ENCODE peak calls at places on chromosomes 4 and X, in nine cellular contexts. S, Y, I, D, F, B, R, T and U are unnamed samples.

GRCh38 chr4:16294455-16294854 is 68.2 kb upstream of the TAPT1 start:
- DNase-seq in F (no peak), S (no peak), I (no peak), T (no peak), B (no peak), Y (no peak), D (no peak), R (peak), U (no peak)

GRCh38 chrX:56588397-56589188 is 25.2 kb downstream of the UBQLN2 start:
- DNase-seq in F (no peak), I (no peak), D (no peak), T (no peak), Y (no peak), B (no peak), R (no peak), S (no peak), U (no peak)

GRCh38 chrX:10045327-10046000 is 78.3 kb downstream of the CLDN34 start:
- DNase-seq in S (no peak), R (peak), I (no peak), T (no peak), D (no peak), B (peak), F (no peak), Y (no peak), U (no peak)

GRCh38 chr4:41106694-41107419 is 107.5 kb downstream of the APBB2 start:
- DNase-seq in D (no peak), R (peak), F (no peak), S (no peak), Y (no peak), T (no peak), I (no peak), B (no peak), U (no peak)

GRCh38 chr4:107757860-107758476 is 37.9 kb upstream of the PAPSS1 start:
- DNase-seq in R (peak), T (no peak), S (peak), B (no peak), I (no peak), F (no peak), D (peak), Y (no peak), U (no peak)

GRCh38 chr4:57426779-57427395 is 316.7 kb upstream of the IGFBP7 start:
- DNase-seq in B (no peak), T (peak), D (peak), R (peak), F (no peak), I (peak), Y (peak), S (peak), U (no peak)

GRCh38 chr4:101271516-101271915 is 75.8 kb downstream of the PPP3CA start:
- DNase-seq in T (no peak), R (no peak), D (peak), I (no peak), F (no peak), S (no peak), B (no peak), Y (no peak), U (no peak)

GRCh38 chr4:73828945-73829344 is 7.5 kb upstream of the CXCL6 start:
- DNase-seq in F (no peak), T (no peak), S (no peak), I (no peak), Y (no peak), D (no peak), R (peak), B (no peak), U (no peak)

GRCh38 chrX:129593137-129593536 is 53.1 kb downstream of the OCRL start:
- DNase-seq in D (no peak), I (no peak), S (no peak), B (peak), F (no peak), Y (no peak), R (peak), T (no peak), U (no peak)

GRCh38 chr4:17164656-17165055 is 266.2 kb upstream of the LDB2 start:
- DNase-seq in S (no peak), T (no peak), Y (no peak), B (no peak), F (no peak), R (peak), D (no peak), I (no peak), U (no peak)

GRCh38 chr4:15402146-15402545 is 25.7 kb upstream of the C1QTNF7 start:
- DNase-seq in S (no peak), B (no peak), D (no peak), I (no peak), F (no peak), R (peak), Y (no peak), T (no peak), U (no peak)

GRCh38 chr4:4308800-4309441 is 18.9 kb downstream of the ZBTB49 start:
- DNase-seq in B (no peak), D (no peak), Y (no peak), F (no peak), S (no peak), T (no peak), R (no peak), I (no peak), U (no peak)

GRCh38 chr4:106238819-106239420 is 77.1 kb downstream of the TBCK start:
- DNase-seq in R (peak), B (no peak), T (no peak), Y (peak), D (peak), S (peak), F (no peak), I (peak), U (no peak)

GRCh38 chr4:139552506-139552905 is 3.5 kb downstream of the SETD7 start:
- DNase-seq in B (no peak), D (no peak), R (peak), S (no peak), Y (no peak), T (no peak), I (no peak), F (no peak), U (no peak)

GRCh38 chrX:2589186-2590020 is 88.6 kb upstream of the DHRSX start:
- DNase-seq in I (no peak), F (no peak), D (no peak), T (no peak), R (peak), S (no peak), B (peak), Y (no peak), U (no peak)

GRCh38 chr4:148443550-148444295 is 1.5 kb upstream of the NR3C2 start:
- DNase-seq in T (peak), B (peak), Y (no peak), F (peak), S (peak), R (no peak), D (peak), I (peak), U (no peak)

GRCh38 chr4:156954598-156954997 is 17.0 kb downstream of the PDGFC start:
- DNase-seq in S (no peak), B (no peak), T (no peak), Y (no peak), F (no peak), I (no peak), D (peak), R (no peak), U (no peak)

GRCh38 chr4:109294468-109295020 is 7.9 kb downstream of the COL25A1 start:
- DNase-seq in D (peak), Y (no peak), T (no peak), I (no peak), R (no peak), S (no peak), B (no peak), F (no peak), U (no peak)

GRCh38 chr4:179728305-179728704 is 2286.1 kb upstream of the AGA start:
- DNase-seq in F (no peak), B (no peak), I (no peak), D (no peak), S (no peak), Y (no peak), R (no peak), T (no peak), U (no peak)

DNA sequence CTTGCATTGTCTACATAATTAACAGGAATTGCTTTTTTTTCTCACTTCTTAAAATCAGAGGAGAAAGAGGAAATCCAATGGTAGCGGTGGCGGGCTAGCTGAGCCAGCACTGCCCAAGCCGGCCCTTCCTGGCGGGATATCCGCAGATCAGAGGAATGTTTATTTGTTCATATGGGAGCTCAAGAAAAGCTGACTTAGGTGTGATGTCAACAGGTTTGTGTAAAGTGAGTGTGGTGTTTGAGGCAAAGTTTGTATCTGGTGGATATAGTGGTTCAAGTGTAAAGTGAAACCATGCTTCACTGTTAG is 466 bp upstream of the SLC39A8 start:
- DNase-seq in B (no peak), D (no peak), R (no peak), S (no peak), Y (no peak), I (no peak), F (no peak), T (no peak), U (no peak)
- TF ChIP-seq CTCF in B (no peak), D (no peak), R (no peak), S (no peak), Y (peak), I (no peak), F (peak), T (peak), U (no peak)

DNA sequence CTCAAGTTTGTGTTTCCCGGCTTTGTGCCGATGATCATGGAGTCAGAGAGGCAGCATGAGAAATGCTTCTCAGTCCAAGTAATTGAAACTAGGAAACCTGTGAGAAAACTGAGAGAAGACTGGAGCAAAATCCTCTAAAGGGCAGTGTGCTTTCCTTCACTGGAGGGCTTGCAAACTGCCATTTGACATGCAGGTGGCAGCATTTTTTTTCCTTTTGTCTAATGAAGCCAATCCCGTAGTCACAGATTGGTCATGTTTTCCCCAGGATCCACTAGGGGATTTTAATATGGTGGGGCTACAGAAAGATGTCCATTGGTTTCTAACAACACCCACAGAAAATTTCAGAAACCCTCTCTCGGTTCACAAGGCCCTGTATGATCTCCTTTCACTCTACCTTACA is 117.4 kb upstream of the NUDT10 start:
- DNase-seq in R (no peak), B (no peak), T (no peak), I (no peak), F (no peak), D (peak), Y (no peak), S (no peak), U (no peak)
- TF ChIP-seq CTCF in R (no peak), B (no peak), T (no peak), I (no peak), F (no peak), D (peak), Y (peak), S (no peak), U (no peak)

DNA sequence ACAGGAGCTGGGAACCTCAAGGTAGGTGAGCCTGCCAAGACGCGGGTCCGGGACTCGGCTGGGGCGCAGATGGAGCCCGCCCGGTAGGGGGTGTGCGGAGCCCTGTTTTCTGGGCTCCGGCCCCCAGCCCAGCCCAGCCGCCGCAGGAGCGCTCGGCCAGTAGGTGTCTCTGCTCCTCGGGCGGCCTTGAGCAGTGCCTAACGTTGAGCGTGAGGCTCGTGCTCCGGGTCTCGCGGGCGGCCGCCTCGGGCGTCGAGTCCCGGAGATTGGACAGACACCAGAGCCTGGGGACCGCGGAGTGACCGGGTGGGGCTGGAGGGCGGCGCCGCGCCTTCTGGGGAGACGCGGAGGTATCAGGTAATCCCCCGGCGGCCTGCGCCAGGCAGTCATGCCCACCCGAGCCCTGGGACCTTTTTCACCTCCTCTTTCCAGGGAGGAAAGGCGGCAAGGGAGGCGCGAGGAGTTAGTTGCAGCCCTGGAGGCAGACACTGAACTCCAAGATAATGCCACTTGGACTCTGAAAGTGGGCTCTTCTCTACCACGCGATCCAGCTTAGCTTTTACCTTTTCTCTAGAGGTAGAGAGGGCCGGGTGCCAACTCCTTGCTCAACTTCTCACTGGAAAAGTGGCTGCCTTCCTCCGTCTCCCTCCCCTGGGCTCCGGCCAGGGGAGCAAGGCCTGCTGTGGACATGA is 14.5 kb upstream of the FGG start:
- DNase-seq in R (peak), I (peak), F (peak), B (no peak), D (peak), T (peak), S (peak), Y (peak), U (no peak)
- TF ChIP-seq CTCF in R (peak), I (peak), F (peak), B (no peak), D (peak), T (peak), S (peak), Y (peak), U (peak)

GRCh38 chrX:149916745-149917392 is 12.5 kb upstream of the HSFX4 start:
- DNase-seq in I (no peak), B (no peak), S (peak), D (no peak), Y (no peak), R (no peak), F (no peak), T (no peak), U (no peak)
- TF ChIP-seq CTCF in I (no peak), B (no peak), S (no peak), D (no peak), Y (no peak), R (no peak), F (no peak), T (no peak), U (no peak)

GRCh38 chr4:89745708-89746107 is 91.3 kb downstream of the SNCA start:
- DNase-seq in T (no peak), R (no peak), F (no peak), I (no peak), S (no peak), Y (no peak), D (no peak), B (no peak), U (no peak)
- TF ChIP-seq CTCF in T (no peak), R (no peak), F (no peak), I (no peak), S (no peak), Y (no peak), D (no peak), B (no peak), U (no peak)

DNA sequence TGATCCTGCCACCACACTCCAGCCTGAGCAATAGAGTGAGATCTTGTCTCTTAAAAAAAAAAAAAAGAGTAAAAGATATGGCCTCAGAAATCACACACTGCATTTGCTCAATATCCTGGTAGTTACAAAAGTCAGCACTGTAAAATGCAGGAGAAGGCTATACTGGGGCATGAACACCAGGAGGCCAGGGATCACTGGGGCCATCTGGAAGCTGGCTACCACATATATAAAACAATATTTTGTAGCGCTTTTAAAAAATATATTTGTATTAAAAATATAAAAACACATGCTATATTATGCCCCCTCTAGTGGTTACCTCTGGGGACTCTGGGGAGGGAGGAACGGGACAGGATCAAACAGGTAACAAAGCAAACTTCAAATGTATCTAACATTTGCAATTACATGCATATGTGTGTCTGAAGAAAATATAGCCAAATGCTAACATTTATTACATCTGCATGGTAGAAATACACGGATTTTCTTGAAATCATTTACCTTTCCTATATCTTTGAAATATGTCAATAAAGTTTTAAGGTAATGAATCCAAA is 4.0 kb downstream of the C4orf46 start:
- DNase-seq in Y (no peak), D (peak), S (peak), T (no peak), I (peak), B (no peak), F (no peak), R (peak), U (no peak)
- TF ChIP-seq CTCF in Y (peak), D (peak), S (no peak), T (peak), I (peak), B (no peak), F (peak), R (peak), U (peak)

GRCh38 chrX:148940411-148940996 is 440.1 kb downstream of the AFF2 start:
- DNase-seq in D (no peak), Y (no peak), S (no peak), I (no peak), T (no peak), F (no peak), B (no peak), R (peak), U (no peak)
- TF ChIP-seq CTCF in D (no peak), Y (no peak), S (no peak), I (no peak), T (no peak), F (no peak), B (no peak), R (no peak), U (no peak)

GRCh38 chrX:39137363-39137954 is 336.2 kb downstream of the MID1IP1 start:
- DNase-seq in T (no peak), R (no peak), S (no peak), F (no peak), Y (no peak), B (no peak), D (no peak), I (no peak), U (no peak)

GRCh38 chrX:39133971-39134370 is 332.7 kb downstream of the MID1IP1 start:
- DNase-seq in F (no peak), T (no peak), I (peak), S (no peak), D (no peak), R (no peak), Y (peak), B (no peak), U (no peak)
- TF ChIP-seq CTCF in F (no peak), T (peak), I (no peak), S (peak), D (no peak), R (no peak), Y (peak), B (no peak), U (no peak)